ENCODE peak calls at places on chromosomes 11 and 22, in nine cellular contexts. One of them, this sample, is unnamed.
A peak's percentile ranks its signal among the peaks of the same experiment; 100 is the strongest.

GRCh38 chr11:57210731-57211335 is 26.2 kb downstream of the APLNR start:
- DNase-seq in endodermal cell: peak; percentile 60
- DNase-seq in effector memory CD4-positive, alpha-beta T cell: no peak
- DNase-seq in kidney: peak; percentile 78
- DNase-seq in CD8-positive, alpha-beta memory T cell: no peak
- DNase-seq in fibroblast of lung: no peak
- DNase-seq in esophagus squamous epithelium: no peak
- DNase-seq in prostate gland: no peak
- DNase-seq in uterus: no peak
- DNase-seq in this sample: no peak

GRCh38 chr11:2771758-2772466 is 72.1 kb upstream of the KCNQ1OT1 start:
- DNase-seq in uterus: no peak
- DNase-seq in effector memory CD4-positive, alpha-beta T cell: no peak
- DNase-seq in fibroblast of lung: no peak
- DNase-seq in esophagus squamous epithelium: no peak
- DNase-seq in endodermal cell: peak; percentile 26
- DNase-seq in prostate gland: no peak
- DNase-seq in kidney: peak; percentile 51
- DNase-seq in CD8-positive, alpha-beta memory T cell: no peak
- DNase-seq in this sample: peak; percentile 69

GRCh38 chr22:50711446-50712340 is 26.3 kb upstream of the ACR start:
- DNase-seq in fibroblast of lung: no peak
- DNase-seq in esophagus squamous epithelium: no peak
- DNase-seq in effector memory CD4-positive, alpha-beta T cell: no peak
- DNase-seq in prostate gland: no peak
- DNase-seq in kidney: peak; percentile 52
- DNase-seq in uterus: no peak
- DNase-seq in endodermal cell: peak; percentile 40
- DNase-seq in CD8-positive, alpha-beta memory T cell: no peak
- DNase-seq in this sample: no peak

GRCh38 chr11:102267602-102268001 is 49.7 kb upstream of the BIRC3 start:
- DNase-seq in fibroblast of lung: peak; percentile 82
- DNase-seq in prostate gland: peak; percentile 15
- DNase-seq in esophagus squamous epithelium: no peak
- DNase-seq in uterus: no peak
- DNase-seq in CD8-positive, alpha-beta memory T cell: no peak
- DNase-seq in endodermal cell: no peak
- DNase-seq in kidney: no peak
- DNase-seq in effector memory CD4-positive, alpha-beta T cell: no peak
- DNase-seq in this sample: no peak

GRCh38 chr11:116840746-116841296 is 3.4 kb upstream of the APOA1 start:
- DNase-seq in prostate gland: no peak
- DNase-seq in effector memory CD4-positive, alpha-beta T cell: no peak
- DNase-seq in uterus: no peak
- DNase-seq in esophagus squamous epithelium: no peak
- DNase-seq in CD8-positive, alpha-beta memory T cell: no peak
- DNase-seq in kidney: no peak
- DNase-seq in fibroblast of lung: no peak
- DNase-seq in endodermal cell: no peak
- DNase-seq in this sample: no peak

GRCh38 chr22:50506611-50507420 is 686 bp downstream of the LMF2 start:
- DNase-seq in effector memory CD4-positive, alpha-beta T cell: no peak
- DNase-seq in endodermal cell: peak; percentile 64
- DNase-seq in kidney: no peak
- DNase-seq in CD8-positive, alpha-beta memory T cell: no peak
- DNase-seq in fibroblast of lung: peak; percentile 3
- DNase-seq in uterus: peak; percentile 42
- DNase-seq in prostate gland: no peak
- DNase-seq in esophagus squamous epithelium: no peak
- DNase-seq in this sample: no peak

GRCh38 chr11:46898396-46899095 is 19.8 kb downstream of the LRP4 start:
- DNase-seq in prostate gland: peak; percentile 64
- DNase-seq in kidney: no peak
- DNase-seq in CD8-positive, alpha-beta memory T cell: no peak
- DNase-seq in effector memory CD4-positive, alpha-beta T cell: no peak
- DNase-seq in esophagus squamous epithelium: no peak
- DNase-seq in uterus: no peak
- DNase-seq in endodermal cell: peak; percentile 34
- DNase-seq in fibroblast of lung: no peak
- DNase-seq in this sample: no peak

GRCh38 chr11:47099213-47099917 is 77.3 kb downstream of the ARFGAP2 start:
- DNase-seq in uterus: no peak
- DNase-seq in effector memory CD4-positive, alpha-beta T cell: no peak
- DNase-seq in prostate gland: no peak
- DNase-seq in fibroblast of lung: peak; percentile 43
- DNase-seq in endodermal cell: no peak
- DNase-seq in esophagus squamous epithelium: no peak
- DNase-seq in kidney: no peak
- DNase-seq in CD8-positive, alpha-beta memory T cell: no peak
- DNase-seq in this sample: no peak

GRCh38 chr22:40829131-40829530 is 10.0 kb upstream of the SLC25A17 start:
- DNase-seq in CD8-positive, alpha-beta memory T cell: no peak
- DNase-seq in endodermal cell: no peak
- DNase-seq in kidney: no peak
- DNase-seq in prostate gland: no peak
- DNase-seq in effector memory CD4-positive, alpha-beta T cell: no peak
- DNase-seq in fibroblast of lung: no peak
- DNase-seq in uterus: no peak
- DNase-seq in esophagus squamous epithelium: no peak
- DNase-seq in this sample: no peak

GRCh38 chr11:10378362-10378761 is 73.5 kb downstream of the ADM start:
- DNase-seq in esophagus squamous epithelium: no peak
- DNase-seq in uterus: no peak
- DNase-seq in fibroblast of lung: no peak
- DNase-seq in prostate gland: no peak
- DNase-seq in CD8-positive, alpha-beta memory T cell: no peak
- DNase-seq in endodermal cell: no peak
- DNase-seq in kidney: no peak
- DNase-seq in effector memory CD4-positive, alpha-beta T cell: no peak
- DNase-seq in this sample: no peak

GRCh38 chr22:49368976-49369725 is 458.5 kb downstream of the BRD1 start:
- DNase-seq in fibroblast of lung: no peak
- DNase-seq in esophagus squamous epithelium: no peak
- DNase-seq in CD8-positive, alpha-beta memory T cell: no peak
- DNase-seq in kidney: peak; percentile 80
- DNase-seq in prostate gland: no peak
- DNase-seq in endodermal cell: peak; percentile 37
- DNase-seq in uterus: no peak
- DNase-seq in effector memory CD4-positive, alpha-beta T cell: no peak
- DNase-seq in this sample: peak; percentile 52

GRCh38 chr11:78195917-78196545 is 7.3 kb downstream of the USP35 start:
- DNase-seq in effector memory CD4-positive, alpha-beta T cell: no peak
- DNase-seq in uterus: no peak
- DNase-seq in fibroblast of lung: peak; percentile 35
- DNase-seq in prostate gland: no peak
- DNase-seq in esophagus squamous epithelium: no peak
- DNase-seq in endodermal cell: no peak
- DNase-seq in kidney: no peak
- DNase-seq in CD8-positive, alpha-beta memory T cell: no peak
- DNase-seq in this sample: peak; percentile 64

GRCh38 chr11:27012254-27012921 is 18.5 kb downstream of the FIBIN start:
- DNase-seq in CD8-positive, alpha-beta memory T cell: no peak
- DNase-seq in effector memory CD4-positive, alpha-beta T cell: no peak
- DNase-seq in fibroblast of lung: peak; percentile 88
- DNase-seq in esophagus squamous epithelium: no peak
- DNase-seq in endodermal cell: no peak
- DNase-seq in uterus: no peak
- DNase-seq in kidney: no peak
- DNase-seq in prostate gland: no peak
- DNase-seq in this sample: no peak

GRCh38 chr22:22692707-22693530 is 48.5 kb downstream of the GGTLC2 start:
- DNase-seq in fibroblast of lung: peak; percentile 25
- DNase-seq in kidney: peak; percentile 87
- DNase-seq in esophagus squamous epithelium: no peak
- DNase-seq in prostate gland: peak; percentile 17
- DNase-seq in CD8-positive, alpha-beta memory T cell: peak; percentile 49
- DNase-seq in endodermal cell: peak; percentile 92
- DNase-seq in effector memory CD4-positive, alpha-beta T cell: peak; percentile 39
- DNase-seq in uterus: no peak
- DNase-seq in this sample: no peak

GRCh38 chr11:45411221-45411946 is 125.2 kb upstream of the SYT13 start:
- DNase-seq in kidney: no peak
- DNase-seq in fibroblast of lung: peak; percentile 22
- DNase-seq in CD8-positive, alpha-beta memory T cell: no peak
- DNase-seq in endodermal cell: peak; percentile 84
- DNase-seq in prostate gland: no peak
- DNase-seq in uterus: no peak
- DNase-seq in effector memory CD4-positive, alpha-beta T cell: no peak
- DNase-seq in esophagus squamous epithelium: no peak
- DNase-seq in this sample: no peak

GRCh38 chr11:101915811-101916291 is 471 bp downstream of the ANGPTL5 start:
- DNase-seq in kidney: no peak
- DNase-seq in endodermal cell: no peak
- DNase-seq in esophagus squamous epithelium: no peak
- DNase-seq in prostate gland: no peak
- DNase-seq in effector memory CD4-positive, alpha-beta T cell: no peak
- DNase-seq in uterus: no peak
- DNase-seq in fibroblast of lung: peak; percentile 38
- DNase-seq in CD8-positive, alpha-beta memory T cell: no peak
- DNase-seq in this sample: no peak

GRCh38 chr22:35315141-35315854 is 15.6 kb downstream of the TOM1 start:
- DNase-seq in endodermal cell: no peak
- DNase-seq in uterus: no peak
- DNase-seq in CD8-positive, alpha-beta memory T cell: no peak
- DNase-seq in effector memory CD4-positive, alpha-beta T cell: no peak
- DNase-seq in kidney: no peak
- DNase-seq in fibroblast of lung: no peak
- DNase-seq in prostate gland: peak; percentile 20
- DNase-seq in esophagus squamous epithelium: no peak
- DNase-seq in this sample: peak; percentile 80

DNA sequence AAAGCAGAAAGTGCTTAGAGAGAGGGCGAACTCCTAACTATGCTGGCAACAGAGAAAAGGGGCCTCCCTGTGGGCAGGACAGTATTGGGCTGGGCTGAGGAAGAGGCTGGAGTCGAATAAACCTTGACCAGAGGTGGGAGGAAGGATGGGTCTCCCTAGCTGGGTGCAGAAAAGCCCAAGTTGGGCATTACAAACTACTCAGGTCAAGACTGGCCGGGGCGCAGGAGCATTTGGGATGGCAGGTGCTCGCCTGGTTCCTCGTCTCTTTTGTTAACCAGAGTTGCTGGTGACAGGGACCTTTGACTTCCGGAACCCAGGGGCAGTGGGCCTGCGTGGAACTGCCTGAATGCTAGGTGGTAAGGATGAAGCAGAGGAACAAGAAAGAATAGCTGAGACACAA is 80.3 kb upstream of the SHISAL1 start:
- DNase-seq in kidney: peak; percentile 46
- DNase-seq in CD8-positive, alpha-beta memory T cell: no peak
- DNase-seq in endodermal cell: peak; percentile 40
- DNase-seq in effector memory CD4-positive, alpha-beta T cell: no peak
- DNase-seq in esophagus squamous epithelium: no peak
- DNase-seq in uterus: no peak
- DNase-seq in fibroblast of lung: no peak
- DNase-seq in prostate gland: no peak
- DNase-seq in this sample: peak; percentile 36
- H3K4me1 ChIP-seq in kidney: no peaks in the 10 kb centered on the region
- H3K4me1 ChIP-seq in CD8-positive, alpha-beta memory T cell: no peaks in the 10 kb centered on the region
- H3K4me1 ChIP-seq in endodermal cell: no peaks in the 10 kb centered on the region
- H3K4me1 ChIP-seq in effector memory CD4-positive, alpha-beta T cell: no peaks in the 10 kb centered on the region
- H3K4me1 ChIP-seq in esophagus squamous epithelium: no peaks in the 10 kb centered on the region
- H3K4me1 ChIP-seq in uterus: no peaks in the 10 kb centered on the region
- H3K4me1 ChIP-seq in fibroblast of lung: no peaks in the 10 kb centered on the region
- H3K4me1 ChIP-seq in prostate gland: no peaks in the 10 kb centered on the region
- H3K4me1 ChIP-seq in this sample: peaks cover 4% of the 10 kb centered on the region

DNA sequence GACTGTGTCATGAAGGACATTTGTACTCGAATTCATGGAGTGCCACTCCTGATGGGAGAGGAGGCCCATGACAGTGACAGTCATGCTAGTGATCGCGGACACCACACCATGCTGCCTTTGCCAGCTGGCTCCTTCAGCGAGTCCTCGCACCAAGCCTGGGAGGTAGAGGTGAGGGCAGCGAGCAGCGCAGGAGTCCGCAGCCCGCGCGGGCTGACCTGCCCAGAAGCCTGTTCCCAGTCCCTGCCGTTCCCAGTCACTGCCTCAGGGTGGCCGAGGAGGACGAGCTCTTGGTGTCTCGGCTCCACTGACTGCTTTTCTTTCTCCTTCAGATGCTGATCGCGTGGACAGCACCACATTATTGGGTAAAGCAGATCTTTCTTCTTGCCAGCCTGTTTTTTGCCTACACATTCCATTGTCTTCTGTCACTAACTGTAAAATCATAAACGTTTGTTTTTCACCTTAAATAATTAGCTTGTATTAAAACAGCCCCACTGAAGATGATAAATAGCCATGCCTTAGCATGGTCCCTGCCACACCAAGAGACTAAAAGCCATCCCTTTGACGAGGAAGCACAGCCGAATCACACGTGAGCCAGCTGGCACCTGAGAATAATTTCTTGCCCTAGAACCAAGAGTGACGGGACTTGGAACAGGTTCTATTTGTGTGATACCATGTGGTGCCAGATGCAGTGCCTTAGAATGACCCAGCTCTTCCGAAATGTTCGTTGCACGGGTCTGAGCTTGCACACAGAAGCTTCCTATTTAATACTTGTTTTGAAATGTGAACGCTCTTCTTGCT is 25.5 kb downstream of the FAM118A start:
- DNase-seq in prostate gland: peak; percentile 81
- DNase-seq in endodermal cell: peak; percentile 87
- DNase-seq in fibroblast of lung: no peak
- DNase-seq in esophagus squamous epithelium: no peak
- DNase-seq in kidney: no peak
- DNase-seq in CD8-positive, alpha-beta memory T cell: no peak
- DNase-seq in effector memory CD4-positive, alpha-beta T cell: no peak
- DNase-seq in uterus: no peak
- DNase-seq in this sample: no peak
- H3K4me1 ChIP-seq in prostate gland: peaks cover 36% of the 10 kb centered on the region
- H3K4me1 ChIP-seq in endodermal cell: no peaks in the 10 kb centered on the region
- H3K4me1 ChIP-seq in fibroblast of lung: no peaks in the 10 kb centered on the region
- H3K4me1 ChIP-seq in esophagus squamous epithelium: peaks cover 44% of the 10 kb centered on the region
- H3K4me1 ChIP-seq in kidney: no peaks in the 10 kb centered on the region
- H3K4me1 ChIP-seq in CD8-positive, alpha-beta memory T cell: no peaks in the 10 kb centered on the region
- H3K4me1 ChIP-seq in effector memory CD4-positive, alpha-beta T cell: no peaks in the 10 kb centered on the region
- H3K4me1 ChIP-seq in uterus: no peaks in the 10 kb centered on the region
- H3K4me1 ChIP-seq in this sample: peaks cover 42% of the 10 kb centered on the region

GRCh38 chr11:11446562-11446961 is 93.5 kb upstream of the CSNK2A3 start:
- DNase-seq in uterus: no peak
- DNase-seq in CD8-positive, alpha-beta memory T cell: no peak
- DNase-seq in esophagus squamous epithelium: no peak
- DNase-seq in fibroblast of lung: no peak
- DNase-seq in effector memory CD4-positive, alpha-beta T cell: no peak
- DNase-seq in prostate gland: no peak
- DNase-seq in endodermal cell: no peak
- DNase-seq in kidney: no peak
- DNase-seq in this sample: no peak
- H3K4me1 ChIP-seq in uterus: no peaks in the 10 kb centered on the region
- H3K4me1 ChIP-seq in CD8-positive, alpha-beta memory T cell: no peaks in the 10 kb centered on the region
- H3K4me1 ChIP-seq in esophagus squamous epithelium: peaks cover 23% of the 10 kb centered on the region
- H3K4me1 ChIP-seq in fibroblast of lung: no peaks in the 10 kb centered on the region
- H3K4me1 ChIP-seq in effector memory CD4-positive, alpha-beta T cell: no peaks in the 10 kb centered on the region
- H3K4me1 ChIP-seq in prostate gland: no peaks in the 10 kb centered on the region
- H3K4me1 ChIP-seq in endodermal cell: no peaks in the 10 kb centered on the region
- H3K4me1 ChIP-seq in kidney: peaks cover 31% of the 10 kb centered on the region
- H3K4me1 ChIP-seq in this sample: no peaks in the 10 kb centered on the region

DNA sequence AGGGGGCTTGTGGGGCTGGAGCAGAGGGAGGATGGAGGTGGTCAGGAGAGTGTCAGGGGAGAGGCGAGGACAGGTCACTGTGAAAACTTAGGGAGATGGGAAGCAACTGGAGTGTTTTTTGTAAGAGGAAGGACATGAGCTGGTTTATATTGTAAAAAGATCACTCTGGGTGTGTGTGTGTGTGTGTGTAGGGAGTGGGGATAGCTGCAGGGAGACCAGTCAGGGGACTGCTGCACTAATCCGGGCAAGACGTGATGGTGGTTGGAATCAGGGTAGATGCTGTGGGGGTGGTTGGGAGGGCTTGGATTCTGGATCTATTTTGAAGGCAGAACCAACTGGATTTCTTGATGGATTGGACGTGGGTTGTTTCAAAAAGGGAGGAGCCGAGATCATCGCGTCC is 11.3 kb upstream of the SYT7 start:
- DNase-seq in esophagus squamous epithelium: no peak
- DNase-seq in endodermal cell: no peak
- DNase-seq in fibroblast of lung: no peak
- DNase-seq in CD8-positive, alpha-beta memory T cell: no peak
- DNase-seq in uterus: no peak
- DNase-seq in effector memory CD4-positive, alpha-beta T cell: no peak
- DNase-seq in kidney: no peak
- DNase-seq in prostate gland: no peak
- DNase-seq in this sample: no peak
- H3K4me1 ChIP-seq in esophagus squamous epithelium: peaks cover 52% of the 10 kb centered on the region
- H3K4me1 ChIP-seq in endodermal cell: peaks cover 2% of the 10 kb centered on the region
- H3K4me1 ChIP-seq in fibroblast of lung: peaks cover 7% of the 10 kb centered on the region
- H3K4me1 ChIP-seq in CD8-positive, alpha-beta memory T cell: peaks cover 12% of the 10 kb centered on the region
- H3K4me1 ChIP-seq in uterus: no peaks in the 10 kb centered on the region
- H3K4me1 ChIP-seq in effector memory CD4-positive, alpha-beta T cell: peaks cover 15% of the 10 kb centered on the region
- H3K4me1 ChIP-seq in kidney: no peaks in the 10 kb centered on the region
- H3K4me1 ChIP-seq in prostate gland: peaks cover 2% of the 10 kb centered on the region
- H3K4me1 ChIP-seq in this sample: peaks cover 41% of the 10 kb centered on the region